ENCODE peak calls at places on chromosomes 5 and 9, in four cellular contexts. H, W, C and K are unnamed samples.

GRCh38 chr9:137631608-137632431 is 13.0 kb downstream of the EHMT1 start:
- DNase-seq in W (no peak), H (no peak), C (no peak), K (no peak)

GRCh38 chr5:126857472-126858410 is 80.8 kb downstream of the LMNB1 start:
- DNase-seq in C (peak), W (no peak), H (no peak), K (no peak)

GRCh38 chr5:40089269-40089668 is 590.4 kb upstream of the PTGER4 start:
- DNase-seq in W (no peak), C (no peak), H (no peak), K (no peak)

GRCh38 chr5:55402199-55402598 is 94.4 kb downstream of the MTREX start:
- DNase-seq in W (no peak), C (no peak), H (no peak), K (no peak)

GRCh38 chr9:114281421-114282103 is 41.3 kb upstream of the ORM1 start:
- DNase-seq in W (no peak), H (peak), C (no peak), K (no peak)

GRCh38 chr9:138068601-138069035 is 191.0 kb downstream of the CACNA1B start:
- DNase-seq in W (peak), C (no peak), H (no peak), K (no peak)

GRCh38 chr5:126656397-126657007 is 55.8 kb downstream of the PHAX start:
- DNase-seq in W (no peak), C (no peak), H (no peak), K (peak)

GRCh38 chr9:74463825-74464224 is 33.3 kb upstream of the RORB start:
- DNase-seq in H (no peak), C (no peak), W (no peak), K (no peak)

GRCh38 chr5:113361701-113362100 is 73.1 kb downstream of the TSSK1B start:
- DNase-seq in H (no peak), W (no peak), C (no peak), K (no peak)

GRCh38 chr9:126885089-126885753 is 24.8 kb downstream of the ZBTB34 start:
- DNase-seq in W (no peak), H (no peak), C (no peak), K (no peak)

GRCh38 chr5:82799346-82800077 is 277.7 kb downstream of the TMEM167A start:
- DNase-seq in W (no peak), C (no peak), H (no peak), K (no peak)

GRCh38 chr9:98807070-98807810 is at the start of gene GALNT12:
- DNase-seq in H (no peak), W (peak), C (peak), K (peak)

GRCh38 chr5:153372433-153373167 is 117.9 kb upstream of the GRIA1 start:
- DNase-seq in W (no peak), C (no peak), H (no peak), K (no peak)

GRCh38 chr9:87193925-87194380 is 246.6 kb upstream of the GAS1 start:
- DNase-seq in W (no peak), H (no peak), C (no peak), K (no peak)

GRCh38 chr9:19552693-19553092 is 143.9 kb downstream of the ACER2 start:
- DNase-seq in W (no peak), H (no peak), C (no peak), K (no peak)

GRCh38 chr9:77793909-77794308 is 145.8 kb upstream of the GNA14 start:
- DNase-seq in C (no peak), W (no peak), H (no peak), K (no peak)

GRCh38 chr5:110105692-110106091 is 416.0 kb downstream of the MAN2A1 start:
- DNase-seq in H (peak), W (no peak), C (no peak), K (no peak)

GRCh38 chr5:172173771-172174170 is 14.3 kb downstream of the STK10 start:
- DNase-seq in W (no peak), H (peak), C (peak), K (peak)

GRCh38 chr5:55530669-55531068 is 4.1 kb downstream of the PLPP1 start:
- DNase-seq in H (no peak), C (no peak), W (no peak), K (no peak)

GRCh38 chr9:24616858-24617257 is 71.2 kb upstream of the IZUMO3 start:
- DNase-seq in W (no peak), C (no peak), H (no peak), K (no peak)

GRCh38 chr5:10467281-10468198 is 25.9 kb downstream of the ROPN1L start:
- DNase-seq in W (no peak), C (no peak), H (no peak), K (no peak)

GRCh38 chr5:168017313-168017712 is 274.1 kb upstream of the WWC1 start:
- DNase-seq in W (no peak), H (no peak), C (no peak), K (no peak)

GRCh38 chr5:77077821-77078176 is 9.3 kb downstream of the ZBED3 start:
- DNase-seq in C (no peak), W (no peak), H (no peak), K (no peak)

GRCh38 chr9:113343732-113344231 is 3.7 kb upstream of the WDR31 start:
- DNase-seq in C (no peak), H (no peak), W (peak), K (no peak)

GRCh38 chr9:32344551-32345182 is 39.8 kb upstream of the ACO1 start:
- DNase-seq in W (no peak), C (no peak), H (no peak), K (no peak)

GRCh38 chr5:84487963-84488362 is 103.3 kb upstream of the EDIL3 start:
- DNase-seq in C (no peak), W (no peak), H (no peak), K (no peak)

GRCh38 chr5:148352696-148353095 is 17.3 kb downstream of the SPINK9 start:
- DNase-seq in W (no peak), H (no peak), C (no peak), K (no peak)

GRCh38 chr5:150815010-150815409 is 31.3 kb upstream of the IRGM start:
- DNase-seq in W (no peak), H (no peak), C (no peak), K (no peak)

GRCh38 chr5:66958126-66958983 is 238.2 kb downstream of the CD180 start:
- DNase-seq in C (no peak), H (no peak), W (no peak), K (no peak)
- H3K27ac ChIP-seq in C (no peak), H (peak), W (no peak), K (no peak)

GRCh38 chr9:130172858-130173461 is 756 bp downstream of the NCS1 start:
- DNase-seq in W (no peak), C (no peak), H (no peak), K (no peak)
- H3K4me3 ChIP-seq in W (peak), C (peak), H (peak), K (no peak)

GRCh38 chr9:121720311-121720991 is 69.0 kb downstream of the DAB2IP start:
- DNase-seq in C (no peak), H (no peak), W (no peak), K (no peak)
- H3K27ac ChIP-seq in C (no peak), H (peak), W (peak), K (no peak)

DNA sequence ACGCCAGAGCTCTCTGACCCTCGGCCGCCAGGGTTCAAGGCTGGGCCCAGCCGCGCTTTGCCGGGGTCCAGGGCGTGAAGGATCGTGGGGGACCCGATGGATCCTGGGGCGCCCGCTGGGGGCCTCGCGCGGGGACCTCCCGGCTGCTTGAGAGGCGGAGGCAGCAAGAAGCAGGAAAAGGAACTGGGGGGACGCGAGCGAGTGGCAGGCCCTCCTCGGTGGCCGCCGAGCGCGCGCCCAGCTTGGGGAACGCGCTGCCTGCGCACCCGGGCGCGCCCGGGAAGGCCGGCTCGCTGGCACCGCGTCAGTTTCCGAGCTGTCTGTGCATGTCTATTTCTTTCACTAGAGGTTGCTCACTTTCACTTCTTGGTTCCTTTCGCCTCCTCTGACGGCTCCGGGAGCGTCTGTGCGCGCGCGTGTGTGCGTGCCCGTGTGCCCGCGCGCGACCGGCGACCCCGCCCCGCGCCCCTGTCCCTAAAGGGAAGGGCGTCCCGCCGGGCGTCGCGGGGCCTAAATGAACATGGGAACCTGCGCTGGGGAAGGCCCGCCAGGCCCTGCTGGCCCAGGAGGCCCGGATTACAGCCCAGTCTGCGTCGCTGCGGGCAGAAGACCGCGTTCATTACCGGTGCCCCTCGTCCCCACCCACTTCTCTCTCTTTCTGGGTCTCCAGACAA is 205.5 kb upstream of the IER5L start:
- DNase-seq in H (peak), C (peak), W (peak), K (peak)
- H3K4me3 ChIP-seq in H (peak), C (peak), W (peak), K (peak)

GRCh38 chr9:120948824-120949223 is 22.2 kb upstream of the TRAF1 start:
- DNase-seq in W (no peak), H (no peak), C (no peak), K (no peak)
- H3K27ac ChIP-seq in W (no peak), H (peak), C (no peak), K (no peak)

GRCh38 chr5:75510836-75511434 is 494 bp downstream of the CERT1 start:
- DNase-seq in H (no peak), C (no peak), W (peak), K (no peak)

GRCh38 chr5:75510417-75510835 is 1.0 kb downstream of the CERT1 start:
- DNase-seq in H (peak), C (no peak), W (no peak), K (no peak)

GRCh38 chr5:75507841-75508240 is 3.6 kb downstream of the CERT1 start:
- DNase-seq in C (no peak), H (no peak), W (no peak), K (no peak)

GRCh38 chr5:75511435-75512382 is at the start of the genes CERT1 and POLK:
- DNase-seq in W (peak), C (peak), H (peak), K (peak)

GRCh38 chr5:75509956-75510355 is 1.5 kb downstream of the CERT1 start:
- DNase-seq in W (no peak), C (no peak), H (no peak), K (no peak)
- H3K4me3 ChIP-seq in W (peak), C (peak), H (peak), K (no peak)

GRCh38 chr5:69498384-69498783 is 5.8 kb downstream of the OCLN start:
- DNase-seq in C (no peak), H (no peak), W (no peak), K (no peak)

GRCh38 chr5:69502375-69503143 is 10.0 kb downstream of the OCLN start:
- DNase-seq in W (no peak), H (no peak), C (no peak), K (no peak)

GRCh38 chr5:69505306-69505705 is 12.7 kb downstream of the OCLN start:
- DNase-seq in H (no peak), C (no peak), W (no peak), K (no peak)

GRCh38 chr5:69504036-69504435 is 11.4 kb downstream of the OCLN start:
- DNase-seq in W (no peak), H (no peak), C (no peak), K (no peak)

DNA sequence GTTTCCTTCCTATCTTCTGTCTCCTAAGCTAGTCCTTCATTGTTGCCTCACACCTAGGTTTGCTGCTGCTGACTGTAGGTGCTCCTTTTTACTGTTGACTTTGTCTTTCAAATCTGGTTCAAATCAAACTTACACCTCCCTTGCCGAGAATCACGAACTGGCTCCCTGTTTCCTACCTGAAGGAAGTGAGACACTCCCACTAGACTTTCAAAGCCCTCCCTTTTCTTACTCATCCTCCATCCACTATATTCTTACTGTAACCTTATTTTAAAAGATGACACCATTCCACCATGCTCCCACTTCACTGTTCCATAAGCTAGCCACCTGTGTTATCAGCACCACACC is 10.5 kb downstream of the OCLN start:
- DNase-seq in H (no peak), W (no peak), C (no peak), K (no peak)
- H3K27ac ChIP-seq in H (no peak), W (peak), C (no peak), K (no peak)